ENCODE peak calls at places on chromosomes 4 and X, in four cellular contexts. W, U, D and P are unnamed samples.
A peak's percentile ranks its signal among the peaks of the same experiment; 100 is the strongest.

GRCh38 chrX:43448688-43449087 is 207.4 kb upstream of the MAOA start:
- DNase-seq in U (no peak), W (no peak), D (no peak), P (no peak)

GRCh38 chr4:62531731-62532130 is 1331.6 kb downstream of the ADGRL3 start:
- DNase-seq in W (no peak), U (no peak), D (no peak), P (no peak)

GRCh38 chrX:149527705-149528104 is 13.1 kb upstream of the EOLA1 start:
- DNase-seq in W (no peak), D (peak; percentile 54), U (no peak), P (no peak)

GRCh38 chr4:28229092-28229491 is 1368.5 kb downstream of the STIM2 start:
- DNase-seq in U (no peak), W (no peak), D (peak; percentile 76), P (no peak)

GRCh38 chr4:108342325-108342986 is 173.7 kb upstream of the LEF1 start:
- DNase-seq in U (no peak), W (no peak), D (no peak), P (no peak)

GRCh38 chr4:137819964-137820383 is 287.7 kb upstream of the PCDH18 start:
- DNase-seq in D (peak; percentile 65), U (no peak), W (peak; percentile 31), P (peak; percentile 35)

GRCh38 chr4:10534820-10535219 is 77.6 kb upstream of the ZNF518B start:
- DNase-seq in U (no peak), D (no peak), W (no peak), P (no peak)

GRCh38 chrX:68498044-68498507 is 775 bp upstream of the YIPF6 start:
- DNase-seq in W (peak; percentile 30), D (peak; percentile 7), U (no peak), P (no peak)

GRCh38 chr4:40555176-40555900 is 74.3 kb downstream of the RBM47 start:
- DNase-seq in U (no peak), W (no peak), D (no peak), P (no peak)

GRCh38 chrX:112941209-112941788 is 100.7 kb upstream of the AMOT start:
- DNase-seq in D (peak; percentile 1), W (no peak), U (no peak), P (no peak)

GRCh38 chrX:30654989-30655607 is 1.9 kb downstream of the GK start:
- DNase-seq in D (peak; percentile 73), W (no peak), U (no peak), P (no peak)

GRCh38 chr4:160956875-160957274 is 1206.9 kb downstream of the FSTL5 start:
- DNase-seq in U (no peak), W (no peak), D (no peak), P (no peak)

GRCh38 chr4:95637047-95637600 is 88.4 kb upstream of the UNC5C start:
- DNase-seq in D (peak; percentile 47), U (no peak), W (no peak), P (peak; percentile 1)

GRCh38 chr4:125101706-125102105 is 213.0 kb upstream of the FAT4 start:
- DNase-seq in D (no peak), W (no peak), U (no peak), P (no peak)

GRCh38 chrX:119168104-119168503 is 40.5 kb upstream of the KIAA1210 start:
- DNase-seq in W (no peak), U (no peak), D (no peak), P (no peak)

GRCh38 chr4:26687728-26688127 is 103.8 kb downstream of the TBC1D19 start:
- DNase-seq in D (peak; percentile 72), W (peak; percentile 72), U (no peak), P (peak; percentile 77)

GRCh38 chrX:19886375-19886774 is 1.0 kb downstream of the SH3KBP1 start:
- DNase-seq in U (no peak), D (peak; percentile 4), W (no peak), P (no peak)

GRCh38 chr4:7666744-7667143 is 232.0 kb upstream of the PSAPL1 start:
- DNase-seq in U (no peak), D (no peak), W (no peak), P (no peak)

GRCh38 chr4:87011340-87012034 is 76.7 kb downstream of the AFF1 start:
- DNase-seq in D (peak; percentile 79), W (peak; percentile 83), U (no peak), P (peak; percentile 53)

GRCh38 chr4:20423420-20423819 is 171.7 kb downstream of the SLIT2 start:
- DNase-seq in W (no peak), D (peak; percentile 1), U (no peak), P (no peak)

GRCh38 chrX:139930923-139931645 is 1.8 kb downstream of the ATP11C start:
- DNase-seq in U (no peak), W (no peak), D (peak; percentile 34), P (no peak)

GRCh38 chr4:77636902-77637301 is 31.3 kb downstream of the CXCL13 start:
- DNase-seq in U (no peak), D (peak; percentile 95), W (peak; percentile 13), P (peak; percentile 47)

GRCh38 chrX:151396042-151396826 is 772 bp upstream of the VMA21 start:
- DNase-seq in W (peak; percentile 36), U (peak; percentile 62), D (peak; percentile 26), P (peak; percentile 20)

GRCh38 chrX:72304877-72305276 is 837 bp downstream of the CITED1 start:
- DNase-seq in U (no peak), W (no peak), D (no peak), P (no peak)
- H3K4me3 ChIP-seq in U (no peak overlapping the region), W (peak overlapping the region; percentile 30), D (no peak overlapping the region), P (peak overlapping the region; percentile 38)

DNA sequence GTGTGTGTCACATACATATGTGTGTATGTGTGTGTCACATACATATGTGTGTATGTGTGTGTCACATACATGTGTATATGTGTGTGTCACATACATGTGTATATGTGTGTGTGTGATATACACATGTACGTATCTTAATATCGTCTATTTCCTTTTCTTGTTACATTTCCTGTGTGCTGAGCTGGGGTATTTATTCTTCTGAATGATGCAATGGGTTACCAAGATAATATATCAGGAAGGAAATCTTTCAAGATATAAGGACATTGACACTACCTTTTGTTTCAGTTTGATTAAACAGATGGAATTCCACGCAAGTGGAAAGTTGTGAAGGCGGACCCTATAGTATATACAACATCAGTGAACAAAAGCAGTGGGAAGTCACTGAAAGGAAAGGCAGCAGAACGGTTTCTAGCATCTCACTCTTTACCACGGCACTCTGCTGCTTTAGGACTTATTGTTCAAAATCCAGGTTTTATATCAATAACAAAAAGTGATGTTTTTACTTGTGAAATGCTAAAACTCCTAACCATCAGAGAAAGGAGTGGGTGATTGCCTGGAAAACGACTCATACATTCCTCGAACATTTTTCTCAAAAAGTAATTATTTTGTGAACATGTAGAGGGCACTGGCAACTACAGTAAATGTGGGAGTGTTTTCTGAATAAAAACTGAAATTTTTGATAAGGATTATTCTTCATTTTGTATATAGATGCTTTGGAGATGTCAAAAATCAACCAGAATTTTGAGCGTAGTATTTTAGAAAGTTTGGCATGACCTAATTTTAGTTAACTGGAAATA is 43.1 kb upstream of the IL21 start:
- DNase-seq in U (no peak), D (no peak), W (no peak), P (no peak)
- H3K4me3 ChIP-seq in U (no peak overlapping the region), D (no peak overlapping the region), W (no peak overlapping the region), P (no peak overlapping the region)

DNA sequence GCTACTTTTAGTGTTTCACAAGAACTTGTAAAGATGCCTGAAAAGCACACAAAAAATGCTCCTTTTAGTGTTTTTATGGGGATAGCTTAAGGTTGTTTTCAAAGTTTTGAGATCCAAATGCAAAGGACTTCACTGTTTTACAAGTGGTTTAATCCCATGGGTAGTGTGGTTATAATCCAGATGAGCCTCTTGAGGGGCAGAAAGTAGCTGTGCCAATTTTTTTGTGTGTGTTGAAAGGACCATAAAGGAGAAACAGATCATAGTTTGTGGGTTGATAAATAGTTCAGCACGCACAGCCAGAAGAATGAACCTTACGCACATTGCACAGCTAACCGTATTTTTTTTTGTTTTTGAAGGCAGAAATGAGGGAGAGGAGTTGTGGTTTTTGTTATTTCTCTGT is 126.9 kb upstream of the GIMD1 start:
- DNase-seq in W (no peak), U (no peak), D (no peak), P (no peak)
- H3K4me3 ChIP-seq in W (no peak overlapping the region), U (no peak overlapping the region), D (no peak overlapping the region), P (no peak overlapping the region)

GRCh38 chr4:55075823-55076418 is 49.5 kb downstream of the KDR start:
- DNase-seq in W (no peak), U (no peak), D (no peak), P (peak; percentile 75)
- H3K4me3 ChIP-seq in W (no peak overlapping the region), U (no peak overlapping the region), D (no peak overlapping the region), P (peak overlapping the region; percentile 2)

GRCh38 chr4:100566396-100566795 is 48.6 kb upstream of the EMCN start:
- DNase-seq in W (no peak), D (no peak), U (no peak), P (no peak)
- H3K4me3 ChIP-seq in W (no peak overlapping the region), D (no peak overlapping the region), U (no peak overlapping the region), P (no peak overlapping the region)

GRCh38 chrX:21840199-21840557 is 761 bp downstream of the MBTPS2 start:
- DNase-seq in U (no peak), W (no peak), D (no peak), P (no peak)

GRCh38 chrX:21843179-21843578 is 3.8 kb downstream of the MBTPS2 start:
- DNase-seq in D (no peak), U (no peak), W (no peak), P (no peak)

GRCh38 chrX:21837056-21837455 is 2.4 kb upstream of the MBTPS2 start:
- DNase-seq in U (no peak), D (peak; percentile 6), W (no peak), P (no peak)

GRCh38 chrX:21839334-21840198 is at the start of gene MBTPS2:
- DNase-seq in U (peak; percentile 82), W (peak; percentile 59), D (peak; percentile 85), P (peak; percentile 77)

DNA sequence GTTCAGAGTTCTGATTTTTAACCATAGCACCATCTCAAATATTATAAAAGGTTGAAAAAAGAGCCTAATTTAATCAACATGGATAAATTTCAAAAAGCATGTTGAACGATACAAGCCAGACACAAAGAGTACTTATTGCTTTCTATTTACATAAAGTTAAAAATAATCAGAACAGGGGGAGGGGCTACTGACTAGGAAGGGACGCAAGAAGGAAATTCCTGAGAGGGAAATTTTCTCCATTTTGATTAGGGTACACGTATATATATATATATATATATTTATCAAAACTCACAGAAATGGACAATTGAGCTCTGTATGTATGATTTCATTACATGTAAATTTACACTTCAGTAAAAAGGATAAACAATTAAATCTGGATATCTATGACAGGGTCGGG is 482 bp upstream of the MBTPS2 start:
- DNase-seq in U (no peak), D (peak; percentile 43), W (no peak), P (no peak)
- H3K4me3 ChIP-seq in U (peak overlapping the region; percentile 56), D (peak overlapping the region; percentile 82), W (peak overlapping the region; percentile 72), P (peak overlapping the region; percentile 62)

DNA sequence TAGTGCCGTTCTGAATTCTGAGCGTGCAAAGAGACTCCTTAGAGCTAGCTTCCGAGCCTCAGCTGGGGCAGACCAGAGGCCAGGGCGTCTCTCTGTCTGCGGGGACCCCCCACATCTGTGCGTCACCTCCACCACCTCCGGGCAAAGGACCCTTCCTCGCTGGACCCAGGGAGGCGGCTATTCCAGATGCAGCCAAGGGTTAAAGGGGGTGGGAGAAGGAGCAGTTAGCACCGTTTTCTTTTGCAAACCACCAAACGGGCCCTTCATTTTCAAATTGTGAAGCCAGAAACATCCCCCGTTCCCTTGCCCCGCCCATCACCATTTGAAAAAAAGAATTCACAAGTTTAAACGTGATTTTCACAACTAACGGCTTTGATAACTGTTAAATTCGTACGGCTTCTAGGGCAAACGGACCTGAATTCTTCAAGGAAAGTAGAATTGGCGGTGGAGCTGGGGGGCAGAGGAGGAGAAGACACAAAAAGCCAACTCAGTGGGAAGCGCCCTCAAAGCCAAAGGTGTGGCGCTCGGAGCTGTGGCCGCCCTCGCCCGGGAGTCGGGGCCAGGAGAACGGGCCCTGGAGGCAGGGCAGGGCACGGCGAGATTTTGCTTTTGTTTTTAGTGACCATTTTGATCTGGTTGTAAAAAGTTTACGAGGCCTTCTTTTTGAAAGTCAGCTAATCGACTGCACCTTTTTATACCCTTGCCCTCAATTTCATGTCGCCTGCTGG is 3.3 kb upstream of the PDGFRA start:
- DNase-seq in U (no peak), D (peak; percentile 49), W (no peak), P (no peak)
- H3K4me3 ChIP-seq in U (peak overlapping the region; percentile 52), D (peak overlapping the region; percentile 76), W (peak overlapping the region; percentile 73), P (peak overlapping the region; percentile 69)

GRCh38 chrX:133444952-133445831 is 29.9 kb upstream of the GPC4 start:
- DNase-seq in U (no peak), D (peak; percentile 61), W (no peak), P (no peak)
- H3K4me3 ChIP-seq in U (no peak overlapping the region), D (peak overlapping the region; percentile 68), W (peak overlapping the region; percentile 47), P (peak overlapping the region; percentile 19)